ENCODE peak calls at places on chromosomes 13 and 19, in five cellular contexts. P is OCI-LY7, G is body of pancreas, D is heart left ventricle, W is esophagus muscularis mucosa. F is an unnamed sample.

GRCh38 chr19:27824108-27824507 is 1388.8 kb downstream of the UQCRFS1 start:
- DNase-seq in D (no peak), W (no peak), P (no peak), G (no peak), F (no peak)

GRCh38 chr13:20689291-20689690 is 14.2 kb upstream of the IL17D start:
- DNase-seq in W (no peak), D (no peak), G (no peak), P (no peak), F (no peak)

GRCh38 chr19:5586300-5587070 is 18.7 kb upstream of the TINCR start:
- DNase-seq in G (no peak), D (no peak), W (no peak), P (no peak), F (no peak)

GRCh38 chr19:42281175-42282035 is 12.4 kb downstream of the CIC start:
- DNase-seq in P (peak; percentile 54), W (no peak), D (peak; percentile 76), G (peak; percentile 54), F (no peak)

GRCh38 chr19:38213911-38214625 is 10.0 kb downstream of the DPF1 start:
- DNase-seq in P (no peak), G (no peak), W (no peak), D (no peak), F (no peak)

GRCh38 chr19:677201-677600 is 1.0 kb downstream of the FSTL3 start:
- DNase-seq in P (no peak), W (no peak), G (peak; percentile 70), D (peak; percentile 91), F (no peak)

GRCh38 chr19:15154002-15154612 is 46.7 kb downstream of the NOTCH3 start:
- DNase-seq in D (peak; percentile 46), G (no peak), W (no peak), P (peak; percentile 55), F (no peak)

GRCh38 chr13:106619688-106620555 is 52.0 kb upstream of the ARGLU1 start:
- DNase-seq in D (peak; percentile 34), G (peak; percentile 54), P (peak; percentile 45), W (no peak), F (no peak)

GRCh38 chr13:113628291-113629270 is 29.4 kb downstream of the ATP4B start:
- DNase-seq in G (no peak), P (no peak), D (no peak), W (no peak), F (peak; percentile 37)

GRCh38 chr19:10808937-10809655 is 26.9 kb downstream of the TMED1 start:
- DNase-seq in D (no peak), P (no peak), W (no peak), G (no peak), F (no peak)

GRCh38 chr19:1019980-1020867 is 699 bp downstream of the TMEM259 start:
- DNase-seq in P (peak; percentile 70), W (no peak), G (peak; percentile 31), D (peak; percentile 32), F (no peak)

GRCh38 chr13:110680852-110681251 is 25.1 kb downstream of the CARS2 start:
- DNase-seq in D (no peak), G (no peak), P (peak; percentile 35), W (no peak), F (no peak)

GRCh38 chr19:10227215-10227971 is 3.7 kb downstream of the S1PR2 start:
- DNase-seq in G (no peak), P (no peak), D (peak; percentile 47), W (no peak), F (no peak)

DNA sequence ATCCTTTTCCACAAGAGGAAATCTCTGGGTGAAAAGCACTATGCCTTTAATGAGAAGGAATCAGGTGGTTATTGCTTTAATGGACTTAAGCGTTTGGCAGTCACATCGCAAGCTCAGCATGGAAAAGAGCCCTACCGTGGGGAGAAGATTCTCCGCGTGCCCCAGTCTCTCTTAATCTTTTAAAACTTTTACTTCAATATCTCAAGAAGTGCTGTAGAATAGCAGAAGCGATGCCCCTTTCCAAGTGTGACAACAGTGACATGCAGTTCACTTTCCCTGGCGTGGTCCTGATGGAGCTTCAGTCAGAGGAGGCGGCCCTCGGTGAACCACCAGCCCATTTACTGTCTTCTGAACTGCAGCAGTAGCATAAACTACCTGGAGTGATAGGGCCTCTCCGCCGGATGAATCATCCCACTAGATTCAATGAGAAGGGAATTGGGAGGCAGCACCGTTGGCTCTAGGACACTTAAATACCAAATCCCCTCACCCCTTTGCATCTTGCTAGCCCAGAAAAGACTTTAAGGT is 112.7 kb upstream of the GPR12 start:
- DNase-seq in P (no peak), W (no peak), D (no peak), G (no peak), F (no peak)
- TF ChIP-seq CTCF in P (no peak), W (no peak), D (peak; percentile 4), G (no peak), F (peak; percentile 3)

GRCh38 chr13:31824705-31825512 is 85.6 kb downstream of the RXFP2 start:
- DNase-seq in W (no peak), G (no peak), P (peak; percentile 3), D (no peak), F (no peak)
- TF ChIP-seq CTCF in W (peak; percentile 19), G (no peak), P (no peak), D (peak; percentile 34), F (peak; percentile 21)

GRCh38 chr19:3855321-3855720 is 13.5 kb downstream of the ZFR2 start:
- DNase-seq in G (no peak), P (no peak), W (no peak), D (no peak), F (no peak)
- TF ChIP-seq CTCF in G (no peak), P (no peak), W (no peak), D (no peak), F (no peak)

DNA sequence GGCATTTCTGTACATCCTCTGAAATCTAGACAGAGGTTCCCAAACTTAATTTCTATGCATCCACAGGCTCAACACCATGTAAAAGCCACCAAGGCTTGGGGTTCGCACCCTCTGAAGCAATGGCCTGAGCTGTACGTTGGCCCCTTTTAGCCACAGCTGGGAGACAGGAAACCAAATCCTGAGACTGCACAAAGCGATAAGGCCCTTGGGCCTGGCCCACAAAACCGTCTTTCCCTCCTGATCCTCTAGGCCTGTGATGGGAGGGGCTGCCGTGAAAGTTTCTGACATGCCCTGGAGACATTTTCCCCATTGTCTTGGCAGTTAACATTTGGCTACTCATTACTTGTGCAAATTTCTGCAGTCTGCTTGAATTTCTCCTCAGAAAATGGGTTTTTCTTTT is 766.4 kb downstream of the GPC5 start:
- DNase-seq in G (no peak), D (no peak), P (no peak), W (no peak), F (no peak)
- TF ChIP-seq CTCF in G (no peak), D (no peak), P (no peak), W (no peak), F (no peak)

GRCh38 chr13:99509477-99509876 is 8.2 kb downstream of the TM9SF2 start:
- DNase-seq in P (no peak), G (no peak), W (no peak), D (no peak), F (no peak)

GRCh38 chr13:99506632-99507031 is 5.4 kb downstream of the TM9SF2 start:
- DNase-seq in W (no peak), G (no peak), D (no peak), P (peak; percentile 59), F (peak; percentile 54)

GRCh38 chr13:99507054-99507453 is 5.8 kb downstream of the TM9SF2 start:
- DNase-seq in P (no peak), W (no peak), G (no peak), D (no peak), F (no peak)

GRCh38 chr13:99501952-99502310 is 659 bp downstream of the TM9SF2 start:
- DNase-seq in W (no peak), G (peak; percentile 28), D (no peak), P (peak; percentile 18), F (no peak)

GRCh38 chr13:99505814-99506269 is 4.6 kb downstream of the TM9SF2 start:
- DNase-seq in D (no peak), W (no peak), G (no peak), P (no peak), F (no peak)
- TF ChIP-seq CTCF in D (peak; percentile 26), W (peak; percentile 33), G (peak; percentile 30), P (peak; percentile 73), F (peak; percentile 75)